ENCODE peak calls at places on chromosomes 1 and 21, in four cellular contexts. Y, W, Q and S are unnamed samples.
A peak's percentile ranks its signal among the peaks of the same experiment; 100 is the strongest.

GRCh38 chr1:248143311-248143710 is 1.6 kb upstream of the OR2M5 start:
- DNase-seq in Y (no peak), W (no peak), Q (no peak), S (no peak)

GRCh38 chr1:161177112-161177935 is at the start of gene B4GALT3:
- DNase-seq in Y (no peak), W (peak; percentile 94), Q (peak; percentile 98), S (peak; percentile 98)

GRCh38 chr1:40232444-40232843 is 15.3 kb upstream of the TMCO2 start:
- DNase-seq in Y (no peak), W (peak; percentile 20), Q (peak; percentile 26), S (peak; percentile 25)

GRCh38 chr1:230365723-230366307 is 60.3 kb downstream of the PGBD5 start:
- DNase-seq in Y (no peak), W (no peak), Q (no peak), S (no peak)

GRCh38 chr1:162367772-162368171 is 8.9 kb downstream of the SPATA46 start:
- DNase-seq in Y (no peak), W (no peak), Q (no peak), S (no peak)

GRCh38 chr1:93681549-93682412 is at the start of gene BCAR3:
- DNase-seq in Y (peak; percentile 38), W (peak; percentile 53), Q (peak; percentile 51), S (peak; percentile 61)

GRCh38 chr1:56551691-56552090 is 27.7 kb downstream of the PLPP3 start:
- DNase-seq in Y (no peak), W (no peak), Q (no peak), S (no peak)

GRCh38 chr21:41601573-41602371 is 93.8 kb upstream of the TMPRSS2 start:
- DNase-seq in Y (no peak), W (no peak), Q (no peak), S (no peak)

GRCh38 chr1:41399148-41399795 is 38.0 kb downstream of the FOXO6 start:
- DNase-seq in Y (no peak), W (no peak), Q (no peak), S (no peak)

GRCh38 chr21:45075606-45076244 is 1.3 kb downstream of the ADARB1 start:
- DNase-seq in Y (no peak), W (no peak), Q (no peak), S (no peak)
- TF ChIP-seq TAF1 in Y (no peak), W (no peak), Q (no peak), S (no peak)

GRCh38 chr1:25430073-25430665 is 528 bp upstream of the MACO1 start:
- DNase-seq in Y (peak; percentile 25), W (peak; percentile 82), Q (peak; percentile 95), S (peak; percentile 77)
- TF ChIP-seq POLR2A in Y (no peak), W (peak; percentile 72), Q (peak; percentile 99), S (peak; percentile 84)

DNA sequence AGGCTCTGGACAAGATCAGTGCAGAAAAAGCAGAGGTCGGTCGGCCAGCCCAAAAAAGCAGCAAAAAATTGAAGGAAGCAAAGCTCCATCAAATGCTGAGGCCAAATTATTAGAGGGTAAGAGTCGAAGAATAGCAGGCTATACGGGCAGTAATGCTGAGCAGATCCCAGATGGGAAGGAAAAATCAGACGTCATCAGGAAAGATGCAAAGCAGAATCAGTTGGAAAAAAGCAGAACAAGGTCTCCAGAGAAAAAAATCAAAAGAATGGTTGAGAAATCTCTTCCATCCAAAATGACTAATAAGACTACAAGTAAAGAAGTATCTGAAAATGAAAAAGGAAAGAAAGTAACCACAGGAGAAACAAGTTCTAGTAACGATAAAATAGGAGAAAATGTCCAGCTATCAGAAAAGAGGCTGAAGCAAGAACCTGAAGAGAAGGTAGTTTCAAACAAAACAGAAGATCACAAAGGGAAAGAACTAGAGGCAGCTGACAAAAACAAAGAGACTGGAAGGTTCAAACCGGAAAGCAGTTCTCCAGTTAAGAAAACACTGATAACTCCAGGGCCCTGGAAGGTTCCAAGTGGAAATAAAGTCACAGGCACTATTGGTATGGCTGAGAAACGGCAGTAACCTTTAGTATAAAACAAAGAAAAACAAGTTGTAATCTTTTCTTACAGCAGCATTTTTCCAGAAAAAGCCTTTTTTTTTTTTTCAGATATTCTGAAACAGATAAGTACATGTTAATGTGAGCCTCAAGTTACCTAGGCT is 75.7 kb downstream of the PHTF1 start:
- DNase-seq in Y (no peak), W (no peak), Q (no peak), S (no peak)
- TF ChIP-seq TAF1 in Y (no peak), W (no peak), Q (no peak), S (no peak)

DNA sequence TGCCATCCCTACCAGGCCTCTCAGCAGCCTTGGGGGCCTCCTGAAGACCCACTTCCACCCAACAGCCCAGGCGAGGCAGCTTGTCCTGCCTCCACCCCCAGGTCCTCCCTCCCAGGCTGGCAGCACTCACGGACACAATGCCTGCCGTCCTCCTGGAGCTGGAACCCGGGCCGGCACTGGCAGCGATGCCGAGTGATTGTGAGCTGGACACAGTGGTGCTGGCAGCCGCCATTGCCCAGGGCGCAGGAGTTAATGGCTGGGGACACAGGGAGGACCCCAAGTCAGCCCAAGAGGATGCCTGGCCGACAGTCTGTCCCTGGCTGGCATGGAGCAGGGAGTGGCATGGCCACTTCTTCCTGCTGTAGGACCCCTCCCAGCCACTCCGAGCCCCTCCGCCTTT is 60.8 kb downstream of the ARHGEF16 start:
- DNase-seq in Y (no peak), W (no peak), Q (no peak), S (no peak)
- TF ChIP-seq POLR2A in Y (no peak), W (no peak), Q (no peak), S (no peak)

GRCh38 chr1:211515090-211516023 is 23.4 kb upstream of the RD3 start:
- DNase-seq in Y (no peak), W (peak; percentile 76), Q (peak; percentile 97), S (peak; percentile 77)
- TF ChIP-seq TAF1 in Y (peak; percentile 13), W (no peak), Q (no peak), S (no peak)

GRCh38 chr1:151013518-151013917 is 5.3 kb downstream of the PRUNE1 start:
- DNase-seq in Y (no peak), W (no peak), Q (no peak), S (no peak)

GRCh38 chr1:151011154-151011850 is 3.1 kb downstream of the PRUNE1 start:
- DNase-seq in Y (no peak), W (no peak), Q (no peak), S (no peak)

GRCh38 chr1:151009674-151010345 is 1.6 kb downstream of the PRUNE1 start:
- DNase-seq in Y (no peak), W (no peak), Q (no peak), S (no peak)

GRCh38 chr1:151010346-151010726 is 2.1 kb downstream of the PRUNE1 start:
- DNase-seq in Y (no peak), W (no peak), Q (no peak), S (no peak)

GRCh38 chr1:151012684-151013471 is 4.6 kb downstream of the PRUNE1 start:
- DNase-seq in Y (no peak), W (no peak), Q (no peak), S (no peak)
- TF ChIP-seq POLR2A in Y (no peak), W (no peak), Q (no peak), S (no peak)